ENCODE peak calls at places on chromosomes 2 and 18, in nine cellular contexts. P is NCI-H1417; O is activated T-cell treated with anti-CD3 and anti-CD28 coated beads, Interleukin-2, amount 50 U/mL, for 72 hours; K is K562; E is SJSA1; W is AG04449; A is aorta; F is fibroblast of pulmonary artery; N is HepG2. U is an unnamed sample.

GRCh38 chr2:13714466-13714865 is 918.1 kb upstream of the LRATD1 start:
- DNase-seq in P (no peak), O (no peak), K (no peak), E (no peak), W (no peak), A (no peak), F (no peak), N (no peak), U (no peak)

GRCh38 chr2:224449212-224450147 is 47.6 kb upstream of the FAM124B start:
- DNase-seq in P (no peak), O (no peak), K (no peak), E (no peak), W (no peak), A (no peak), F (peak; percentile 35), N (peak; percentile 44), U (no peak)

GRCh38 chr18:60096428-60096827 is 196.6 kb downstream of the PMAIP1 start:
- DNase-seq in P (no peak), O (no peak), K (no peak), E (no peak), W (no peak), A (no peak), F (no peak), N (no peak), U (no peak)

GRCh38 chr2:31274700-31275075 is 40.7 kb downstream of the EHD3 start:
- DNase-seq in P (no peak), O (no peak), K (no peak), E (no peak), W (no peak), A (no peak), F (no peak), N (no peak), U (no peak)

GRCh38 chr2:168849610-168850009 is 40.6 kb downstream of the SPC25 start:
- DNase-seq in P (peak; percentile 24), O (no peak), K (peak; percentile 62), E (no peak), W (no peak), A (no peak), F (peak; percentile 65), N (peak; percentile 73), U (peak; percentile 41)

GRCh38 chr18:49193896-49194295 is 243.1 kb upstream of the SMAD7 start:
- DNase-seq in P (no peak), O (no peak), K (no peak), E (no peak), W (no peak), A (no peak), F (no peak), N (no peak), U (no peak)

GRCh38 chr2:118443596-118443995 is 355.3 kb downstream of the INSIG2 start:
- DNase-seq in P (no peak), O (no peak), K (no peak), E (peak; percentile 25), W (peak; percentile 45), A (no peak), F (peak; percentile 67), N (peak; percentile 50), U (no peak)

GRCh38 chr2:150791567-150791966 is 304.1 kb upstream of the RND3 start:
- DNase-seq in P (no peak), O (no peak), K (no peak), E (no peak), W (no peak), A (no peak), F (no peak), N (no peak), U (no peak)

GRCh38 chr2:52145005-52145404 is 1113.1 kb upstream of the NRXN1 start:
- DNase-seq in P (no peak), O (no peak), K (no peak), E (no peak), W (no peak), A (no peak), F (peak; percentile 10), N (no peak), U (no peak)

GRCh38 chr2:183389546-183390080 is 265.4 kb downstream of the NUP35 start:
- DNase-seq in P (no peak), O (no peak), K (no peak), E (no peak), W (no peak), A (no peak), F (no peak), N (no peak), U (no peak)

GRCh38 chr2:75428060-75428459 is 132.7 kb downstream of the EVA1A start:
- DNase-seq in P (no peak), O (no peak), K (no peak), E (no peak), W (no peak), A (no peak), F (no peak), N (no peak), U (no peak)

GRCh38 chr2:157304811-157305712 is 20.6 kb downstream of the ERMN start:
- DNase-seq in P (no peak), O (no peak), K (no peak), E (no peak), W (no peak), A (no peak), F (peak; percentile 42), N (no peak), U (no peak)

GRCh38 chr2:136008205-136008865 is 22.9 kb upstream of the DARS1 start:
- DNase-seq in P (no peak), O (peak; percentile 81), K (no peak), E (no peak), W (no peak), A (peak; percentile 84), F (no peak), N (no peak), U (no peak)

GRCh38 chr2:207390302-207391095 is 139.3 kb upstream of the CREB1 start:
- DNase-seq in P (peak; percentile 47), O (no peak), K (no peak), E (no peak), W (no peak), A (no peak), F (no peak), N (no peak), U (no peak)

GRCh38 chr2:61423714-61424113 is 47.2 kb downstream of the USP34 start:
- DNase-seq in P (no peak), O (no peak), K (no peak), E (peak; percentile 38), W (no peak), A (no peak), F (peak; percentile 70), N (peak; percentile 34), U (no peak)

GRCh38 chr2:14330884-14331283 is 301.6 kb upstream of the LRATD1 start:
- DNase-seq in P (no peak), O (no peak), K (no peak), E (no peak), W (no peak), A (no peak), F (no peak), N (no peak), U (no peak)

GRCh38 chr2:240651185-240651584 is 25.9 kb downstream of the GPR35 start:
- DNase-seq in P (no peak), O (no peak), K (no peak), E (no peak), W (no peak), A (no peak), F (no peak), N (no peak), U (no peak)

GRCh38 chr18:75213610-75214009 is 3.0 kb downstream of the TSHZ1 start:
- DNase-seq in P (no peak), O (no peak), K (no peak), E (no peak), W (no peak), A (no peak), F (peak; percentile 46), N (no peak), U (no peak)

GRCh38 chr2:208329485-208329884 is 63.4 kb downstream of the PIKFYVE start:
- DNase-seq in P (no peak), O (no peak), K (no peak), E (no peak), W (no peak), A (no peak), F (no peak), N (no peak), U (no peak)

U was measured in H9.